ENCODE peak calls at places on chromosome 9, in seven cellular contexts. One of them, this sample, is unnamed. For H3K9me3, the result is how much of the 10 kb centered on the place peaks cover.

GRCh38 chr9:94011134-94011533 is 56.0 kb upstream of the BARX1 start:
- DNase-seq in cardiac muscle cell: peak
- DNase-seq in sigmoid colon: no peak
- DNase-seq in CD8-positive, alpha-beta T cell: peak
- DNase-seq in esophagus squamous epithelium: no peak
- DNase-seq in thoracic aorta: no peak
- DNase-seq in H9: no peak
- DNase-seq in this sample: no peak

GRCh38 chr9:88532320-88532719 is 2.7 kb upstream of the NXNL2 start:
- DNase-seq in cardiac muscle cell: peak
- DNase-seq in sigmoid colon: no peak
- DNase-seq in CD8-positive, alpha-beta T cell: no peak
- DNase-seq in esophagus squamous epithelium: no peak
- DNase-seq in thoracic aorta: no peak
- DNase-seq in H9: peak
- DNase-seq in this sample: peak

GRCh38 chr9:104863180-104863883 is 64.6 kb downstream of the ABCA1 start:
- DNase-seq in cardiac muscle cell: peak
- DNase-seq in sigmoid colon: no peak
- DNase-seq in CD8-positive, alpha-beta T cell: peak
- DNase-seq in esophagus squamous epithelium: no peak
- DNase-seq in thoracic aorta: no peak
- DNase-seq in H9: peak
- DNase-seq in this sample: no peak

GRCh38 chr9:15158019-15158418 is 149.0 kb downstream of the TTC39B start:
- DNase-seq in cardiac muscle cell: no peak
- DNase-seq in sigmoid colon: no peak
- DNase-seq in CD8-positive, alpha-beta T cell: no peak
- DNase-seq in esophagus squamous epithelium: no peak
- DNase-seq in thoracic aorta: no peak
- DNase-seq in H9: no peak
- DNase-seq in this sample: no peak

GRCh38 chr9:20321683-20322082 is 300.6 kb downstream of the MLLT3 start:
- DNase-seq in cardiac muscle cell: no peak
- DNase-seq in sigmoid colon: no peak
- DNase-seq in CD8-positive, alpha-beta T cell: peak
- DNase-seq in esophagus squamous epithelium: no peak
- DNase-seq in thoracic aorta: no peak
- DNase-seq in H9: no peak
- DNase-seq in this sample: no peak

GRCh38 chr9:211557-211956 is 3.1 kb upstream of the DOCK8 start:
- DNase-seq in cardiac muscle cell: peak
- DNase-seq in sigmoid colon: peak
- DNase-seq in CD8-positive, alpha-beta T cell: no peak
- DNase-seq in esophagus squamous epithelium: no peak
- DNase-seq in thoracic aorta: no peak
- DNase-seq in H9: no peak
- DNase-seq in this sample: no peak

GRCh38 chr9:14250779-14251145 is 63.2 kb downstream of the NFIB start:
- DNase-seq in cardiac muscle cell: no peak
- DNase-seq in sigmoid colon: no peak
- DNase-seq in CD8-positive, alpha-beta T cell: no peak
- DNase-seq in esophagus squamous epithelium: no peak
- DNase-seq in thoracic aorta: no peak
- DNase-seq in H9: no peak
- DNase-seq in this sample: no peak

GRCh38 chr9:105054488-105054887 is 126.5 kb upstream of the ABCA1 start:
- DNase-seq in cardiac muscle cell: peak
- DNase-seq in sigmoid colon: peak
- DNase-seq in CD8-positive, alpha-beta T cell: no peak
- DNase-seq in esophagus squamous epithelium: no peak
- DNase-seq in thoracic aorta: no peak
- DNase-seq in H9: no peak
- DNase-seq in this sample: peak

GRCh38 chr9:113770396-113770795 is 105.7 kb upstream of the ZNF618 start:
- DNase-seq in cardiac muscle cell: peak
- DNase-seq in sigmoid colon: no peak
- DNase-seq in CD8-positive, alpha-beta T cell: no peak
- DNase-seq in esophagus squamous epithelium: no peak
- DNase-seq in thoracic aorta: no peak
- DNase-seq in H9: no peak
- DNase-seq in this sample: no peak

GRCh38 chr9:38047301-38048251 is 21.5 kb downstream of the SHB start:
- DNase-seq in cardiac muscle cell: peak
- DNase-seq in sigmoid colon: peak
- DNase-seq in CD8-positive, alpha-beta T cell: no peak
- DNase-seq in esophagus squamous epithelium: no peak
- DNase-seq in thoracic aorta: peak
- DNase-seq in H9: peak
- DNase-seq in this sample: peak

GRCh38 chr9:70578720-70579119 is 164.3 kb upstream of the KLF9 start:
- DNase-seq in cardiac muscle cell: no peak
- DNase-seq in sigmoid colon: no peak
- DNase-seq in CD8-positive, alpha-beta T cell: no peak
- DNase-seq in esophagus squamous epithelium: no peak
- DNase-seq in thoracic aorta: no peak
- DNase-seq in H9: no peak
- DNase-seq in this sample: no peak

GRCh38 chr9:129006328-129007034 is 21.6 kb downstream of the SH3GLB2 start:
- DNase-seq in cardiac muscle cell: peak
- DNase-seq in sigmoid colon: peak
- DNase-seq in CD8-positive, alpha-beta T cell: peak
- DNase-seq in esophagus squamous epithelium: no peak
- DNase-seq in thoracic aorta: no peak
- DNase-seq in H9: peak
- DNase-seq in this sample: peak

GRCh38 chr9:133715866-133716563 is 22.1 kb downstream of the SARDH start:
- DNase-seq in cardiac muscle cell: peak
- DNase-seq in sigmoid colon: peak
- DNase-seq in CD8-positive, alpha-beta T cell: peak
- DNase-seq in esophagus squamous epithelium: no peak
- DNase-seq in thoracic aorta: no peak
- DNase-seq in H9: peak
- DNase-seq in this sample: no peak

GRCh38 chr9:73179594-73179993 is 27.9 kb downstream of the ANXA1 start:
- DNase-seq in cardiac muscle cell: no peak
- DNase-seq in sigmoid colon: no peak
- DNase-seq in CD8-positive, alpha-beta T cell: no peak
- DNase-seq in esophagus squamous epithelium: no peak
- DNase-seq in thoracic aorta: no peak
- DNase-seq in H9: no peak
- DNase-seq in this sample: no peak

GRCh38 chr9:20853866-20854265 is 169.8 kb downstream of the FOCAD start:
- DNase-seq in cardiac muscle cell: no peak
- DNase-seq in sigmoid colon: no peak
- DNase-seq in CD8-positive, alpha-beta T cell: no peak
- DNase-seq in esophagus squamous epithelium: no peak
- DNase-seq in thoracic aorta: no peak
- DNase-seq in H9: no peak
- DNase-seq in this sample: no peak

GRCh38 chr9:12464910-12465512 is 228.2 kb upstream of the TYRP1 start:
- DNase-seq in cardiac muscle cell: peak
- DNase-seq in sigmoid colon: no peak
- DNase-seq in CD8-positive, alpha-beta T cell: no peak
- DNase-seq in esophagus squamous epithelium: no peak
- DNase-seq in thoracic aorta: no peak
- DNase-seq in H9: no peak
- DNase-seq in this sample: no peak

GRCh38 chr9:76657265-76657664 is 107.0 kb upstream of the PCA3 start:
- DNase-seq in cardiac muscle cell: no peak
- DNase-seq in sigmoid colon: no peak
- DNase-seq in CD8-positive, alpha-beta T cell: no peak
- DNase-seq in esophagus squamous epithelium: no peak
- DNase-seq in thoracic aorta: no peak
- DNase-seq in H9: no peak
- DNase-seq in this sample: no peak

GRCh38 chr9:127426756-127427155 is 2.6 kb downstream of the ZNF79 start:
- DNase-seq in cardiac muscle cell: no peak
- DNase-seq in sigmoid colon: no peak
- DNase-seq in CD8-positive, alpha-beta T cell: no peak
- DNase-seq in esophagus squamous epithelium: no peak
- DNase-seq in thoracic aorta: no peak
- DNase-seq in H9: no peak
- DNase-seq in this sample: no peak

GRCh38 chr9:14018061-14018460 is 295.9 kb downstream of the NFIB start:
- DNase-seq in cardiac muscle cell: peak
- DNase-seq in sigmoid colon: no peak
- DNase-seq in CD8-positive, alpha-beta T cell: no peak
- DNase-seq in esophagus squamous epithelium: no peak
- DNase-seq in thoracic aorta: no peak
- DNase-seq in H9: no peak
- DNase-seq in this sample: no peak

GRCh38 chr9:34381323-34381722 is 4.6 kb upstream of the MYORG start:
- DNase-seq in cardiac muscle cell: no peak
- DNase-seq in sigmoid colon: peak
- DNase-seq in CD8-positive, alpha-beta T cell: peak
- DNase-seq in esophagus squamous epithelium: no peak
- DNase-seq in thoracic aorta: no peak
- DNase-seq in H9: peak
- DNase-seq in this sample: no peak

GRCh38 chr9:25418974-25419373 is 259.3 kb downstream of the TUSC1 start:
- DNase-seq in cardiac muscle cell: no peak
- DNase-seq in sigmoid colon: no peak
- DNase-seq in CD8-positive, alpha-beta T cell: no peak
- DNase-seq in esophagus squamous epithelium: no peak
- DNase-seq in thoracic aorta: no peak
- DNase-seq in H9: no peak
- DNase-seq in this sample: no peak

GRCh38 chr9:104177676-104178075 is 83.6 kb downstream of the SMC2 start:
- DNase-seq in cardiac muscle cell: no peak
- DNase-seq in sigmoid colon: no peak
- DNase-seq in CD8-positive, alpha-beta T cell: no peak
- DNase-seq in esophagus squamous epithelium: no peak
- DNase-seq in thoracic aorta: no peak
- DNase-seq in H9: no peak
- DNase-seq in this sample: no peak

GRCh38 chr9:107274953-107275422 is 8.1 kb upstream of the RAD23B start:
- DNase-seq in cardiac muscle cell: peak
- DNase-seq in sigmoid colon: no peak
- DNase-seq in CD8-positive, alpha-beta T cell: no peak
- DNase-seq in esophagus squamous epithelium: no peak
- DNase-seq in thoracic aorta: no peak
- DNase-seq in H9: no peak
- DNase-seq in this sample: no peak
- H3K27ac ChIP-seq in cardiac muscle cell: no peak
- H3K27ac ChIP-seq in sigmoid colon: no peak
- H3K27ac ChIP-seq in CD8-positive, alpha-beta T cell: no peak
- H3K27ac ChIP-seq in esophagus squamous epithelium: no peak
- H3K27ac ChIP-seq in thoracic aorta: no peak
- H3K27ac ChIP-seq in H9: no peak
- H3K27ac ChIP-seq in this sample: no peak

GRCh38 chr9:106862946-106863740 is at the start of gene ZNF462:
- DNase-seq in cardiac muscle cell: peak
- DNase-seq in sigmoid colon: peak
- DNase-seq in CD8-positive, alpha-beta T cell: no peak
- DNase-seq in esophagus squamous epithelium: no peak
- DNase-seq in thoracic aorta: no peak
- DNase-seq in H9: peak
- DNase-seq in this sample: no peak
- TF ChIP-seq CTCF in cardiac muscle cell: no peak
- TF ChIP-seq CTCF in sigmoid colon: peak
- TF ChIP-seq CTCF in CD8-positive, alpha-beta T cell: no peak
- TF ChIP-seq CTCF in esophagus squamous epithelium: peak
- TF ChIP-seq CTCF in thoracic aorta: no peak
- TF ChIP-seq CTCF in H9: no peak
- TF ChIP-seq CTCF in this sample: peak

DNA sequence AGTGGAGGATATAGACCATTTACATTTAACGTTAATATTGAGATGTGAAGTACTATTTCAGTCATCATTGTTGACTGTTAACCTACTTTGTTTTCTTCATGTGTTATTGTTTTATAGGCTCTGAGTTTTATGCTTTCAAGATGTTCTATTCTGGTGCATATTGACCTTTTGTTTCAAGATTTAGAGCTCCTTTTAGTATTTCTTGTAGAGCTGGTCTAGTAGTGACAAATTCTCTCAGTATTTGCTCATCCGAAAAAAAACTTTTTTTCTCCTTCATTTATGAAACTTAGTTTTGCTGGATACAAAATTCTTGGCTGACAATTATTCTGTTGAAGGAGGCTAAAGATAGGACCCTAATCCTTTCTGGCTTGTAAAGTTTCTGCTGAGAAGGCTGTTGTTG is 91.3 kb downstream of the INVS start:
- DNase-seq in cardiac muscle cell: no peak
- DNase-seq in sigmoid colon: no peak
- DNase-seq in CD8-positive, alpha-beta T cell: no peak
- DNase-seq in esophagus squamous epithelium: no peak
- DNase-seq in thoracic aorta: no peak
- DNase-seq in H9: no peak
- DNase-seq in this sample: no peak
- H3K9me3 ChIP-seq in cardiac muscle cell: under half
- H3K9me3 ChIP-seq in sigmoid colon: under half
- H3K9me3 ChIP-seq in CD8-positive, alpha-beta T cell: under half
- H3K9me3 ChIP-seq in esophagus squamous epithelium: under half
- H3K9me3 ChIP-seq in thoracic aorta: under half
- H3K9me3 ChIP-seq in H9: under half
- H3K9me3 ChIP-seq in this sample: under half

GRCh38 chr9:95096381-95096780 is 221.1 kb downstream of the FANCC start:
- DNase-seq in cardiac muscle cell: no peak
- DNase-seq in sigmoid colon: no peak
- DNase-seq in CD8-positive, alpha-beta T cell: no peak
- DNase-seq in esophagus squamous epithelium: no peak
- DNase-seq in thoracic aorta: no peak
- DNase-seq in H9: peak
- DNase-seq in this sample: peak
- H3K27ac ChIP-seq in cardiac muscle cell: no peak
- H3K27ac ChIP-seq in sigmoid colon: no peak
- H3K27ac ChIP-seq in CD8-positive, alpha-beta T cell: no peak
- H3K27ac ChIP-seq in esophagus squamous epithelium: peak
- H3K27ac ChIP-seq in thoracic aorta: peak
- H3K27ac ChIP-seq in H9: no peak
- H3K27ac ChIP-seq in this sample: no peak

DNA sequence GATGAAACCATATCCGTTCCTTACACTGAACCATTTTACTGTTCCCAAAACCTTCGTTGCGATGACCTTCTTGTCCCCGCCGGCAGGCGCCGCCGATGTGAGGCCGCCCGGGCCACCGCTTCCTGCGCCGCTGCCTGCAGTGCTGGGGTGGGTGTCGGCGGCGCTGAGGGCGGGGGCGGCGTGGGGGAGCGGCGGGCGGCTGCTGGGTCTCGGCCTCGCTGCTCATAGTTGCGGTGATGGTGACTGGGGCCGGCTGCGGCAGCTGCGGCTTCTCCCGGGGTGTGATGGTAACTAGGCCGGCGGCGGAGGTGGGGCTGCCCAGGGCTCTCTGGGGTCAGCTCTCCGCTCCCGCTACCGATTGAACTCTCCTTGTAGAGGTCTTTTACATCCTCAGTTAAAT is 14.1 kb upstream of the OR2S2 start:
- DNase-seq in cardiac muscle cell: peak
- DNase-seq in sigmoid colon: no peak
- DNase-seq in CD8-positive, alpha-beta T cell: peak
- DNase-seq in esophagus squamous epithelium: no peak
- DNase-seq in thoracic aorta: no peak
- DNase-seq in H9: peak
- DNase-seq in this sample: no peak
- TF ChIP-seq CTCF in cardiac muscle cell: no peak
- TF ChIP-seq CTCF in sigmoid colon: no peak
- TF ChIP-seq CTCF in CD8-positive, alpha-beta T cell: no peak
- TF ChIP-seq CTCF in esophagus squamous epithelium: no peak
- TF ChIP-seq CTCF in thoracic aorta: no peak
- TF ChIP-seq CTCF in H9: no peak
- TF ChIP-seq CTCF in this sample: no peak